ENCODE peak calls at places on chromosomes 7 and 10, in seven cellular contexts. F, J, A, Q, N, E and H are unnamed samples.

GRCh38 chr7:94393251-94393758 is 1.4 kb upstream of the COL1A2 start:
- DNase-seq in J (peak; percentile 62), A (peak; percentile 65), F (no peak), N (no peak), E (no peak), Q (no peak), H (no peak)

GRCh38 chr7:157129907-157130460 is 8.7 kb upstream of the UBE3C start:
- DNase-seq in E (no peak), J (no peak), F (no peak), Q (no peak), A (no peak), N (no peak), H (no peak)

GRCh38 chr10:97673736-97674525 is 13.1 kb downstream of the AVPI1 start:
- DNase-seq in A (no peak), J (no peak), E (no peak), Q (no peak), F (no peak), N (no peak), H (no peak)

GRCh38 chr10:111989136-111990050 is 194.2 kb downstream of the GPAM start:
- DNase-seq in N (no peak), E (no peak), Q (no peak), J (no peak), F (no peak), A (no peak), H (no peak)

GRCh38 chr7:139748373-139748765 is 29.4 kb downstream of the HIPK2 start:
- DNase-seq in F (no peak), E (no peak), Q (no peak), N (no peak), A (no peak), J (no peak), H (no peak)

GRCh38 chr7:150931199-150931869 is 46.8 kb downstream of the KCNH2 start:
- DNase-seq in A (no peak), Q (no peak), E (no peak), J (no peak), N (no peak), F (no peak), H (no peak)

GRCh38 chr7:116582806-116583444 is 58.1 kb downstream of the CAV1 start:
- DNase-seq in Q (no peak), A (no peak), N (no peak), E (no peak), J (no peak), F (peak; percentile 32), H (peak; percentile 96)

GRCh38 chr10:119025336-119025735 is 4.2 kb upstream of the NANOS1 start:
- DNase-seq in J (no peak), F (peak; percentile 55), A (no peak), Q (no peak), E (peak; percentile 40), N (no peak), H (no peak)

GRCh38 chr7:1192171-1192676 is 32.2 kb upstream of the ZFAND2A start:
- DNase-seq in Q (no peak), N (no peak), A (no peak), J (no peak), E (no peak), F (peak; percentile 87), H (no peak)

GRCh38 chr7:115910541-115911164 is 119.9 kb downstream of the TFEC start:
- DNase-seq in A (peak; percentile 70), F (peak; percentile 64), J (no peak), Q (no peak), N (peak; percentile 41), E (peak; percentile 14), H (peak; percentile 88)

GRCh38 chr10:125123363-125124113 is 36.8 kb downstream of the CTBP2 start:
- DNase-seq in N (peak; percentile 96), E (no peak), J (no peak), F (peak; percentile 21), Q (no peak), A (no peak), H (no peak)

GRCh38 chr10:52818019-52818418 is 45.4 kb upstream of the MBL2 start:
- DNase-seq in Q (no peak), J (no peak), E (peak; percentile 51), A (peak; percentile 90), N (peak; percentile 41), F (peak; percentile 58), H (peak; percentile 8)

GRCh38 chr10:72754275-72755032 is 62.5 kb downstream of the MCU start:
- DNase-seq in N (no peak), F (no peak), J (no peak), A (no peak), Q (no peak), E (no peak), H (no peak)

GRCh38 chr7:113907617-113908016 is 11.2 kb downstream of the PPP1R3A start:
- DNase-seq in Q (no peak), N (no peak), J (no peak), F (no peak), E (no peak), A (no peak), H (no peak)

GRCh38 chr7:47355684-47356083 is 226.2 kb downstream of the TNS3 start:
- DNase-seq in A (no peak), Q (no peak), F (no peak), E (no peak), N (no peak), J (no peak), H (no peak)

GRCh38 chr10:116164291-116164690 is 108.7 kb downstream of the GFRA1 start:
- DNase-seq in A (no peak), J (no peak), F (no peak), E (no peak), N (no peak), Q (no peak), H (no peak)

GRCh38 chr7:90229728-90230127 is 15.2 kb upstream of the CFAP69 start:
- DNase-seq in E (no peak), N (no peak), A (no peak), F (no peak), Q (no peak), J (no peak), H (no peak)

GRCh38 chr10:52353210-52353609 is 39.1 kb downstream of the DKK1 start:
- DNase-seq in N (no peak), J (no peak), A (no peak), F (no peak), Q (no peak), E (no peak), H (no peak)

GRCh38 chr7:158549176-158549833 is 38.3 kb downstream of the PTPRN2 start:
- DNase-seq in J (no peak), N (no peak), E (no peak), A (peak; percentile 63), Q (peak; percentile 36), F (no peak), H (no peak)

GRCh38 chr7:378041-378420 is 88.1 kb downstream of the FOXL3 start:
- DNase-seq in N (no peak), A (no peak), F (no peak), Q (no peak), J (no peak), E (no peak), H (no peak)

GRCh38 chr7:26187380-26188290 is 12.9 kb downstream of the HNRNPA2B1 start:
- DNase-seq in J (no peak), E (no peak), Q (no peak), N (no peak), F (no peak), A (peak; percentile 66), H (no peak)

GRCh38 chr7:26190417-26190869 is 10.1 kb downstream of the HNRNPA2B1 start:
- DNase-seq in F (no peak), N (no peak), A (no peak), E (no peak), J (no peak), Q (no peak), H (no peak)

GRCh38 chr7:26188291-26188999 is 12.1 kb downstream of the HNRNPA2B1 start:
- DNase-seq in E (no peak), Q (no peak), N (no peak), A (peak; percentile 53), J (no peak), F (no peak), H (no peak)

GRCh38 chr7:26189697-26190096 is 10.8 kb downstream of the HNRNPA2B1 start:
- DNase-seq in N (no peak), F (no peak), A (no peak), J (no peak), Q (no peak), E (no peak), H (no peak)

GRCh38 chr7:26189000-26189539 is 11.5 kb downstream of the HNRNPA2B1 start:
- DNase-seq in Q (no peak), A (no peak), E (no peak), J (no peak), N (no peak), F (no peak), H (no peak)
- TF ChIP-seq POLR2AphosphoS5 in Q (peak; percentile 55), A (no peak), E (peak; percentile 50), J (peak; percentile 77), N (no peak), F (no peak), H (no peak)

DNA sequence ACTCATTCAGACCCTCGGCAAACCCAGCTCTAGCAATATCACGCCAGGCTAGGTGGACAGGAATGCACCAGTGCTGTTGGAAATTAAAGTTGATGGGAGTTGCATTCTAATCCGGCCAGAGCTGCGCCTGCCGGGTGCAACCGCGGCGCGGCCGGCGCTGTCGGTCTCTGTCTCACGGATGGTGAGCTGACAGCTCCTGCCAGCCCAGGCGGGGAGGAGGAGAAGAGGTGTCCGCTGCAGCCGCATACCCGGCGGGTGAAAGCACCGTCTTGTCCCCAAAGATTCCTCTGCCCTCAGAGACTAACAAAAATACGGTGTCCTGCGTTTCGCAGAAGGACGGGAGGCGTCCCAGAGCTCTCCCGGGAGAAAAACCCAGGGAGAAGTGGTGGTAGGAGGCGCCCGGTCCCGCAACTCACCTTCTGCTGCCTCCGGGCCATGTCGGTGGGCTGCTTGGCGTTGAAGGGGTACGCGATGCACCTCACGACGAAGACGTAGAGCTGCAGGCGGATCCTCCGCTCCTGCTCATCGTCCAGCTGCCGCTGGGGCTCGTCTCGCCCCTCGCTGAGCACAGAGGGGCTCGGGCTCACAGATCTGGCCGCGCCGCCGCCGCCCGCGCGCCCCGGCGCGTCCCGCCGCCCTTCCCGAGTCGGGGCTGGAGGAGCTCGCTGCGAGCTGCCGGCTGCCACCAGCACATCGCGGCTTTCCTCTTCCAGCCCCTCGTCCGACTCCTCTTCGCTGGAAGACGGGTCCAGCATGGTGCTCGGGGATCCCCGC is 490 bp downstream of the CADPS2 start:
- DNase-seq in F (peak; percentile 66), A (peak; percentile 69), N (no peak), E (peak; percentile 34), J (peak; percentile 73), Q (peak; percentile 24), H (no peak)
- TF ChIP-seq EZH2 in F (no peak), A (no peak), N (no peak), E (no peak), J (no peak), Q (no peak), H (no peak)

GRCh38 chr7:129073738-129074137 is 18.8 kb upstream of the TNPO3 start:
- DNase-seq in E (no peak), Q (no peak), A (no peak), F (no peak), N (no peak), J (no peak), H (no peak)
- TF ChIP-seq POLR2AphosphoS5 in E (no peak), Q (no peak), A (no peak), F (no peak), N (no peak), J (no peak), H (no peak)

DNA sequence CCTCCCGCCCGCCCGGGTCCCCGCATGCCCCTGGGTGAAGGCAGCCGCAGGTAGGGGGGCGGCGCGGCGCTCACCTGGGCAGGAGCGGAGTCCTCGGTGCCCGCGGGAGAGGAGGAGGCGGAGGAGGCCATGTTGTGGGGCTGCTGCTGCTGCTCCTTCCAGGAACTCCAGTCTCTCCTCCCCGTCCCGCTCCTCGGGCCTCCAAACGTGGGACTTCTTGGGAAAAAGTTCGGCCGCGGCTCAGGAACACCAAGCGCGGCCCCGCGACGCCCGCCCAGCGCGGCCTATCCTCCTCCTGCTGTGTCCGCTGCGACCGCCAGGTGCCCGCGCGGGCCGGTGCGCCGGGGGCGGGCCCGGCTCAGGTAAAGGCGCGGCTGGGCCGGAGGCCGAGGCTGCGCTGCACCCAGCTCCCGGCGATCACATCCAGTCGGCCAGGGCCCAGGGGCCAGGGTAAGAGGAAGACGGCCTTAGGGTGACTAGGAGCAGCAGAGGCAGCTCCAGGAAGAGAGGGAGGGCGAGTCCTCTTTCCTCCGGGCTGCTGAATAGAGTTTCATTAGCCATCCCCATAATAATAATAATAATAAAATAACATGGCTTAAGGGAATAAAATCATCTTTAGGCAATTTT is 45.0 kb upstream of the CDK1 start:
- DNase-seq in F (no peak), A (peak; percentile 88), Q (peak; percentile 20), E (no peak), J (peak; percentile 81), N (peak; percentile 39), H (no peak)
- TF ChIP-seq EZH2 in F (peak; percentile 74), A (no peak), Q (no peak), E (no peak), J (no peak), N (no peak), H (no peak)